ENCODE peak calls at places on chromosomes 12 and 14, in seven cellular contexts. S is glomerular endothelial cell; P is HEK293T; W is HCEC 1CT; E is activated T-cell treated with anti-CD3 and anti-CD28 coated beads, Interleukin-2, amount 50 U/mL, for 4 hours; Z is CD8-positive, alpha-beta memory T cell; J is thoracic aorta. A is an unnamed sample.

GRCh38 chr12:127176804-127177203 is 1090.2 kb upstream of the TMEM132C start:
- DNase-seq in P (no peak), Z (no peak), S (no peak), W (no peak), J (no peak), E (no peak), A (no peak)

GRCh38 chr14:104135121-104135903 is 3.1 kb upstream of the KIF26A start:
- DNase-seq in S (no peak), J (no peak), E (no peak), P (peak; percentile 57), W (no peak), Z (peak; percentile 27), A (peak; percentile 69)

GRCh38 chr12:73465106-73465505 is 1072.5 kb upstream of the ATXN7L3B start:
- DNase-seq in P (no peak), W (no peak), S (no peak), Z (no peak), E (no peak), J (no peak), A (peak; percentile 2)

GRCh38 chr12:3035171-3035570 is 42.0 kb upstream of the TSPAN9 start:
- DNase-seq in J (no peak), W (no peak), P (no peak), E (no peak), Z (no peak), S (no peak), A (no peak)

GRCh38 chr12:38919191-38919590 is 13.8 kb upstream of the CPNE8 start:
- DNase-seq in Z (no peak), P (no peak), J (no peak), S (no peak), W (peak; percentile 31), E (no peak), A (no peak)

GRCh38 chr14:41805633-41806032 is 199.0 kb downstream of the LRFN5 start:
- DNase-seq in J (no peak), S (no peak), P (no peak), W (no peak), Z (no peak), E (no peak), A (no peak)

GRCh38 chr14:89504084-89504483 is 87.1 kb upstream of the FOXN3 start:
- DNase-seq in J (no peak), Z (no peak), W (peak; percentile 3), P (no peak), E (no peak), S (no peak), A (no peak)

GRCh38 chr14:56274556-56274955 is 156.3 kb downstream of the PELI2 start:
- DNase-seq in J (no peak), P (no peak), Z (no peak), S (no peak), E (no peak), W (no peak), A (no peak)

GRCh38 chr12:82174936-82175335 is 183.3 kb downstream of the CCDC59 start:
- DNase-seq in P (peak; percentile 9), W (no peak), J (no peak), S (no peak), Z (no peak), E (no peak), A (no peak)

GRCh38 chr14:38145142-38145541 is 62.6 kb upstream of the SSTR1 start:
- DNase-seq in S (no peak), W (no peak), J (no peak), E (no peak), Z (no peak), P (no peak), A (no peak)

A was measured in nephron progenitor cell.